ENCODE peak calls at places on chromosomes 16 and 17, in five cellular contexts. J, L, R, B and K are unnamed samples.

GRCh38 chr16:72066747-72067146 is 3.7 kb downstream of the HPR start:
- DNase-seq in J (no peak), L (no peak), R (no peak), B (peak), K (peak)

GRCh38 chr16:31215287-31216115 is 1.4 kb downstream of the PYDC1 start:
- DNase-seq in J (peak), L (no peak), R (peak), B (peak), K (peak)

GRCh38 chr16:30173054-30173453 is 10.3 kb upstream of the CORO1A start:
- DNase-seq in J (no peak), L (no peak), R (no peak), B (no peak), K (no peak)

GRCh38 chr17:76446449-76447231 is 6.3 kb downstream of the UBE2O start:
- DNase-seq in J (peak), L (no peak), R (no peak), B (peak), K (no peak)

GRCh38 chr17:81074875-81075274 is 39.9 kb downstream of the BAIAP2 start:
- DNase-seq in J (no peak), L (no peak), R (no peak), B (no peak), K (no peak)

GRCh38 chr17:1592751-1593629 is 30.4 kb upstream of the PITPNA start:
- DNase-seq in J (no peak), L (no peak), R (no peak), B (no peak), K (no peak)

GRCh38 chr17:8162232-8162996 is at the start of gene VAMP2:
- DNase-seq in J (peak), L (no peak), R (peak), B (peak), K (no peak)

GRCh38 chr17:65049085-65049756 is 7.3 kb downstream of the GNA13 start:
- DNase-seq in J (no peak), L (no peak), R (no peak), B (no peak), K (no peak)

GRCh38 chr16:68987734-68988457 is 117.6 kb upstream of the HAS3 start:
- DNase-seq in J (no peak), L (no peak), R (no peak), B (no peak), K (no peak)

GRCh38 chr16:67847064-67847861 is at the start of gene CENPT:
- DNase-seq in J (peak), L (no peak), R (no peak), B (peak), K (no peak)

GRCh38 chr16:26413780-26414179 is 652.9 kb upstream of the C16orf82 start:
- DNase-seq in J (no peak), L (no peak), R (no peak), B (no peak), K (no peak)

GRCh38 chr17:43756176-43756575 is 2.4 kb downstream of the SOST start:
- DNase-seq in J (no peak), L (no peak), R (no peak), B (no peak), K (no peak)

GRCh38 chr16:11202260-11203091 is 53.5 kb downstream of the SOCS1 start:
- DNase-seq in J (no peak), L (no peak), R (no peak), B (no peak), K (no peak)

GRCh38 chr17:72492494-72492893 is 371.7 kb downstream of the SOX9 start:
- DNase-seq in J (no peak), L (no peak), R (no peak), B (no peak), K (no peak)

GRCh38 chr17:31548709-31549108 is 157.2 kb downstream of the RAB11FIP4 start:
- DNase-seq in J (no peak), L (no peak), R (no peak), B (no peak), K (no peak)

GRCh38 chr16:84360170-84360569 is 8.2 kb upstream of the ATP2C2 start:
- DNase-seq in J (no peak), L (no peak), R (no peak), B (no peak), K (no peak)

GRCh38 chr17:42154514-42154883 is 290 bp downstream of the RAB5C start:
- DNase-seq in J (no peak), L (no peak), R (no peak), B (no peak), K (no peak)

GRCh38 chr17:30378191-30378796 is 433 bp upstream of the CPD start:
- DNase-seq in J (peak), L (no peak), R (peak), B (peak), K (no peak)

GRCh38 chr16:15996432-15997109 is 47.2 kb downstream of the ABCC1 start:
- DNase-seq in J (peak), L (no peak), R (no peak), B (peak), K (no peak)

DNA sequence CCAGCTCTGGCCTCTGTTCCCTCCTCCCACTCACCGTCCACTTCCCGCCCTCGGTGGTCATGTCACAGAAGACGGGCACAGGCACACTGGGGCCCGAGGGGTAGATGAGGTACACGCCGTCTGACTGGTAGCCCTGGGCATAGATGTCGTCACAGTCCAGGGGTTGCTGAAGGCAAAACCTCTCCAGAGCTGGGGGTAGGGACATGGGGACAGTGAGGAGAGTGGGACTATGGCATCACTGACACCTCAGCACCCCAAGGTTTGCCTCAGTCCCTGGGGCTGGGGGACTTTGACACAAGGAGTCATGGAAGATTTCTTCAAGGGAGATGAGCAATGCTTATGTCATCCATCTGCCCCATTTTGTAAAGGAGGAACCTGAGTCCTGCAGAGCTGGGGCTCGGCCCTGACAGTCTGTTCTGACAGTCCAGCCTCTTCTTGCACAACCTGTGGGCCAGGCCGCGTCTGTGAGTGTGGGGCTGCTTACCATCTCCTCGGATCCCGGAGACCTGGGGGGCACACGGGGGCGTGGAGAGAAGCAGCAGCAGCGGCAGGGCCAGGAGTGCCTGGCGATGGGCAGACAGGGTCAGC is 620 bp downstream of the MFAP4 start:
- DNase-seq in J (peak), L (no peak), R (no peak), B (peak), K (no peak)
- H3K4me3 ChIP-seq in J (peak), L (peak), R (no peak), B (peak), K (no peak)

GRCh38 chr17:77471984-77472836 is 331.4 kb downstream of the SEC14L1 start:
- DNase-seq in J (peak), L (no peak), R (no peak), B (peak), K (no peak)
- H3K4me3 ChIP-seq in J (no peak), L (peak), R (no peak), B (no peak), K (no peak)

GRCh38 chr17:59621771-59622170 is 2.1 kb downstream of the CLTC start:
- DNase-seq in J (no peak), L (no peak), R (no peak), B (no peak), K (no peak)
- H3K4me3 ChIP-seq in J (peak), L (peak), R (peak), B (peak), K (peak)

DNA sequence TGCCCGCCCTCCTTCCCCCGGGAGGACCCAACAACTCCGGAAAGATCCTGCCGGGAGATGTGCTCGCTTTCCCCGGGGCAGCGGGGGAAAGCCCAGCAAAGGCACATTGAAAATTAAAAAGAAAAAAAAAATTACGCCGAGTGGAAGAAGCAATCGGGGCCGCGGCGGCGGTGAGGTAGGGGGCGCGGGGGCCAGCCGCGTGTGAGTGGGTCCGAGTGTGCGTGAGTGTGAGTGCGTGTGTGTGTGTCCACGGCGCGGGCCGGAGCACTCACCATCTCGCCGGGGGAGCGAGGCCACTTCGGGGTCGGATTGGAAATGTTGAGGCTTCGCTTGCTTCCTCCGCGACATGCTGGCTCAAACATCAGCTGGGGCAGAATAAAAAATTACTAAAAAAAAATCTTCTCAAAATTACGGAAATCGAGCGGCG is at the start of gene SALL1:
- DNase-seq in J (no peak), L (no peak), R (no peak), B (peak), K (no peak)
- H3K4me3 ChIP-seq in J (peak), L (peak), R (peak), B (peak), K (no peak)

DNA sequence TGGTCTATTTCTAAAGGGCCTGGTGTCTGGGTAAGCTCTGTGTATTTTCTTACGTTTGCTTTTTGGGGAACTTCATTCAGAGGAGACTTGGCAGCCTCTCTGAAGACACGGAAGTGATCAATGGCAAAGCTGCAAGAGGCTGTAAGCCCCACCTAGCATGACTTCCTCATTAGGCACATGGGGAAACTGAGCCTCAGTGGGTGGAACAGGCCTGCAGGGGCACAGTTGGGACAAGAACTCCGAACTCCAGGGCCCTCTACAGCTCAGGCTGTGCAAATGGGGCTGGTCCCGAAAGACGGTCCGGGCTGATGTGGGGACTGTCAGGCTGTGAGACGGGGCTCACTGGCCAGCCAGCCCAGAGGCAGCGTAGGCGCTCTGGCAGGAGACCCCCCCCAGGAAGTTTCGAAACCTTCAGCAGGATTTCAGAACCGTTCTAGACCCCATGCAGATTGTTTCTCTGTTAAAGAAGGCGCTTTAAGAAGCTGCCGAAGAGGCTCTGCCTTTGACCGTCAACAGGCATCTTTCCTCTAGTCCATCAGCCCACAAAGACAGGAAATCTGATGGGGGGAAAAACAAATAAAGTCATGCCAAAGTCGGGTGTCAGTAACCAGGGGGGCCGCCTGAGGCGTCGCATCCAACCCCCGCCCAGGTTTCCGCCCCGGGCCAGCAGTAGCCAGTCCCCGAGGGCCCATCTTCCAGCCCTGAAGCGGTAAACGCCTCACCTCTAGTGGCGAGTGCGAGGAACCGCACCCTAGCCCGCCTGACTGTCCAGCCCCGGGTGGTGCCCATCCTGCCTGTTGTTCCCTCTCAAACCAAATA is 79.8 kb upstream of the TBC1D3K start:
- DNase-seq in J (peak), L (no peak), R (peak), B (peak), K (no peak)
- H3K4me3 ChIP-seq in J (peak), L (peak), R (no peak), B (peak), K (no peak)

DNA sequence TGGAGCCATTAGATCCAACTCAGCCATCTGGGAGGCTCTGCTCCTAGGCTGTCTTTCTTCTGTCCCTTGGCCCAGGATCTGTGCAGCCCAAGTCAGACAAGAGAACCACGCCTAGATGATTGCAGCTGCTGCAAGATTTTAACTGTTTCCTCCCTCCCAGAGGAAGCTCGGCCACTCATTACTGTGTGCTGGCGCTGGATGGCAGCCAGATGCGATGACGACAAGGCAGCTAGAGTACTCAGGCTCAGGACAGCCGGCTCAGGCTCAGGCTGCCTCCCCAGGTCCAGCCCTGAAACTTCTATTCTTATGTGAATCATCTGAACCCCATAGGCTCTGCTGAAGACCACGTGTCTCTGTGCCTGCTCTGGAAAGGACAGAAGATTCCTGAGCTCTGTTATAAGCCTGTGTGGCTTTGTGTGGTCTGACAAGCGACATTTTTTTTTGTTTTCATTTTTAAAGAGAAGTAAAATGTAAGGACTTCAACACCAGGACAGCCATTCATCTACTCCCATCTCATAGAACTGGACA is 32.1 kb upstream of the FBXW10B start:
- DNase-seq in J (peak), L (peak), R (peak), B (peak), K (peak)
- H3K4me3 ChIP-seq in J (peak), L (peak), R (peak), B (peak), K (peak)

DNA sequence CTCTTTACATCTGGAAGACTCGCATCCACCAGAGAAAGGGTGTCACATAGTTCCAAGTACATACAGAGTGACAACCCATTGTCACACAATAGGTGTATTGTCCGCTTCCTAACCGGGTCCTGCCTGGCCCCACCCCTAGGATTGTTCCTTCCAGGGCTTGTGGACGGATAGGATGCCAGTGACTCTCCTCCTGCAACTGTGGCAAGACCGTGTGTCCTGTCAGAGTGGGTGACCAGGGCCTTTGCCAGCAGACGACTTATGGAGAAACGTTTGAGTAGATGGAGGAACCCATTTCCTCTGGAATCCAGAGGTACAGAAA is 258.4 kb downstream of the CPPED1 start:
- DNase-seq in J (no peak), L (no peak), R (no peak), B (no peak), K (no peak)
- H3K4me3 ChIP-seq in J (no peak), L (no peak), R (no peak), B (no peak), K (no peak)

GRCh38 chr17:39754161-39754957 is 16.6 kb downstream of the GRB7 start:
- DNase-seq in J (peak), L (peak), R (peak), B (peak), K (no peak)
- H3K4me3 ChIP-seq in J (peak), L (peak), R (peak), B (peak), K (peak)

GRCh38 chr16:19143241-19143640 is 24.8 kb upstream of the SYT17 start:
- DNase-seq in J (no peak), L (no peak), R (no peak), B (no peak), K (no peak)
- H3K4me3 ChIP-seq in J (no peak), L (no peak), R (no peak), B (no peak), K (no peak)

GRCh38 chr17:39626671-39627169 is at the start of gene PPP1R1B:
- DNase-seq in J (no peak), L (no peak), R (peak), B (no peak), K (no peak)
- H3K4me3 ChIP-seq in J (peak), L (peak), R (peak), B (peak), K (no peak)